ENCODE peak calls at places on chromosomes 16 and 17, in five cellular contexts. One of them, this sample, is unnamed.

GRCh38 chr16:87062569-87063442 is 254.4 kb downstream of the C16orf95 start:
- DNase-seq in fibroblast of mammary gland: peak
- DNase-seq in choroid plexus epithelial cell: peak
- DNase-seq in ascending aorta: peak
- DNase-seq in cardiac fibroblast: peak
- DNase-seq in this sample: peak

GRCh38 chr17:82281502-82282238 is 8.2 kb upstream of the CSNK1D start:
- DNase-seq in fibroblast of mammary gland: peak
- DNase-seq in choroid plexus epithelial cell: no peak
- DNase-seq in ascending aorta: no peak
- DNase-seq in cardiac fibroblast: peak
- DNase-seq in this sample: no peak

GRCh38 chr17:81493198-81494038 is 19.2 kb downstream of the ACTG1 start:
- DNase-seq in fibroblast of mammary gland: no peak
- DNase-seq in choroid plexus epithelial cell: no peak
- DNase-seq in ascending aorta: no peak
- DNase-seq in cardiac fibroblast: no peak
- DNase-seq in this sample: no peak

GRCh38 chr16:56967733-56968132 is 6.0 kb downstream of the CETP start:
- DNase-seq in fibroblast of mammary gland: no peak
- DNase-seq in choroid plexus epithelial cell: no peak
- DNase-seq in ascending aorta: no peak
- DNase-seq in cardiac fibroblast: no peak
- DNase-seq in this sample: no peak

GRCh38 chr16:5509794-5510193 is 412.2 kb upstream of the EEF2KMT start:
- DNase-seq in fibroblast of mammary gland: no peak
- DNase-seq in choroid plexus epithelial cell: no peak
- DNase-seq in ascending aorta: no peak
- DNase-seq in cardiac fibroblast: no peak
- DNase-seq in this sample: no peak

GRCh38 chr17:63675607-63676539 is 24.1 kb downstream of the LIMD2 start:
- DNase-seq in fibroblast of mammary gland: peak
- DNase-seq in choroid plexus epithelial cell: peak
- DNase-seq in ascending aorta: peak
- DNase-seq in cardiac fibroblast: peak
- DNase-seq in this sample: no peak

GRCh38 chr16:21083729-21084268 is 66.8 kb downstream of the DNAH3 start:
- DNase-seq in fibroblast of mammary gland: peak
- DNase-seq in choroid plexus epithelial cell: peak
- DNase-seq in ascending aorta: peak
- DNase-seq in cardiac fibroblast: peak
- DNase-seq in this sample: peak

GRCh38 chr17:4719684-4720221 is 9.3 kb downstream of the ARRB2 start:
- DNase-seq in fibroblast of mammary gland: no peak
- DNase-seq in choroid plexus epithelial cell: peak
- DNase-seq in ascending aorta: no peak
- DNase-seq in cardiac fibroblast: no peak
- DNase-seq in this sample: peak

GRCh38 chr17:78645421-78646295 is 68.5 kb upstream of the DNAH17 start:
- DNase-seq in fibroblast of mammary gland: peak
- DNase-seq in choroid plexus epithelial cell: peak
- DNase-seq in ascending aorta: peak
- DNase-seq in cardiac fibroblast: peak
- DNase-seq in this sample: peak

GRCh38 chr17:72421128-72422092 is 300.6 kb downstream of the SOX9 start:
- DNase-seq in fibroblast of mammary gland: peak
- DNase-seq in choroid plexus epithelial cell: peak
- DNase-seq in ascending aorta: no peak
- DNase-seq in cardiac fibroblast: peak
- DNase-seq in this sample: peak

GRCh38 chr16:23491490-23492391 is 18.6 kb downstream of the GGA2 start:
- DNase-seq in fibroblast of mammary gland: no peak
- DNase-seq in choroid plexus epithelial cell: peak
- DNase-seq in ascending aorta: no peak
- DNase-seq in cardiac fibroblast: peak
- DNase-seq in this sample: no peak

GRCh38 chr17:37818689-37819088 is 73.8 kb upstream of the HNF1B start:
- DNase-seq in fibroblast of mammary gland: peak
- DNase-seq in choroid plexus epithelial cell: peak
- DNase-seq in ascending aorta: no peak
- DNase-seq in cardiac fibroblast: peak
- DNase-seq in this sample: peak

GRCh38 chr17:37821025-37821713 is 76.3 kb upstream of the HNF1B start:
- DNase-seq in fibroblast of mammary gland: peak
- DNase-seq in choroid plexus epithelial cell: no peak
- DNase-seq in ascending aorta: no peak
- DNase-seq in cardiac fibroblast: no peak
- DNase-seq in this sample: no peak

GRCh38 chr17:37824534-37825485 is 80.0 kb upstream of the HNF1B start:
- DNase-seq in fibroblast of mammary gland: peak
- DNase-seq in choroid plexus epithelial cell: peak
- DNase-seq in ascending aorta: no peak
- DNase-seq in cardiac fibroblast: peak
- DNase-seq in this sample: peak

GRCh38 chr17:37816951-37817350 is 72.1 kb upstream of the HNF1B start:
- DNase-seq in fibroblast of mammary gland: no peak
- DNase-seq in choroid plexus epithelial cell: no peak
- DNase-seq in ascending aorta: no peak
- DNase-seq in cardiac fibroblast: no peak
- DNase-seq in this sample: peak

GRCh38 chr17:37820313-37821024 is 75.6 kb upstream of the HNF1B start:
- DNase-seq in fibroblast of mammary gland: no peak
- DNase-seq in choroid plexus epithelial cell: no peak
- DNase-seq in ascending aorta: no peak
- DNase-seq in cardiac fibroblast: no peak
- DNase-seq in this sample: no peak
- H3K4me3 ChIP-seq in fibroblast of mammary gland: no peak
- H3K4me3 ChIP-seq in choroid plexus epithelial cell: no peak
- H3K4me3 ChIP-seq in ascending aorta: no peak
- H3K4me3 ChIP-seq in cardiac fibroblast: no peak
- H3K4me3 ChIP-seq in this sample: no peak

GRCh38 chr16:85984211-85984880 is 85.4 kb downstream of the IRF8 start:
- DNase-seq in fibroblast of mammary gland: no peak
- DNase-seq in choroid plexus epithelial cell: no peak
- DNase-seq in ascending aorta: peak
- DNase-seq in cardiac fibroblast: no peak
- DNase-seq in this sample: no peak
- H3K4me3 ChIP-seq in fibroblast of mammary gland: no peak
- H3K4me3 ChIP-seq in choroid plexus epithelial cell: no peak
- H3K4me3 ChIP-seq in ascending aorta: no peak
- H3K4me3 ChIP-seq in cardiac fibroblast: no peak
- H3K4me3 ChIP-seq in this sample: no peak

DNA sequence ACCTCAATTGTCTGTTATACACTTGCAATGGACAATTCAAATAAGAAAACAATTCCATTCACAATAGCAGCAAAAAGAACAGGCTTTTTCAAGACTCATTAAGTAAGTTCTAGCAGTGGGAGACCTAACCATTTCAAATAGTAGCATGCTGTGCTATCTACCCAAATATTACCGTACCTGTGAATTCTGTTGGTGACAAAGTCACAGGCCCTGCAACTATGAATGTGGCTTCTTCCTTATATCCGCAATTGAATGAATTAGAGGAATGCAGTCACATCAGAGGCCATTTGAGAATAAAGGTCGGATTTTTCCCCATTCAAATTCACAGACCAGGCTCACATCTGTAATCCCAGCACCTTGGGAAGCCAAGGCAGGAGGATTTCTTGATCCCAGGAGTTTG is 800 bp upstream of the NME4 start:
- DNase-seq in fibroblast of mammary gland: no peak
- DNase-seq in choroid plexus epithelial cell: no peak
- DNase-seq in ascending aorta: no peak
- DNase-seq in cardiac fibroblast: no peak
- DNase-seq in this sample: no peak
- H3K4me3 ChIP-seq in fibroblast of mammary gland: no peak
- H3K4me3 ChIP-seq in choroid plexus epithelial cell: peak
- H3K4me3 ChIP-seq in ascending aorta: peak
- H3K4me3 ChIP-seq in cardiac fibroblast: no peak
- H3K4me3 ChIP-seq in this sample: peak

GRCh38 chr17:48615212-48615962 is at the start of gene HOXB8:
- DNase-seq in fibroblast of mammary gland: no peak
- DNase-seq in choroid plexus epithelial cell: no peak
- DNase-seq in ascending aorta: no peak
- DNase-seq in cardiac fibroblast: no peak
- DNase-seq in this sample: no peak

GRCh38 chr17:48612456-48612853 is 1.6 kb upstream of the HOXB7 start:
- DNase-seq in fibroblast of mammary gland: no peak
- DNase-seq in choroid plexus epithelial cell: no peak
- DNase-seq in ascending aorta: no peak
- DNase-seq in cardiac fibroblast: no peak
- DNase-seq in this sample: peak

GRCh38 chr17:48614904-48615211 is 234 bp downstream of the HOXB8 start:
- DNase-seq in fibroblast of mammary gland: no peak
- DNase-seq in choroid plexus epithelial cell: no peak
- DNase-seq in ascending aorta: no peak
- DNase-seq in cardiac fibroblast: no peak
- DNase-seq in this sample: peak

GRCh38 chr17:48612854-48613691 is 2.0 kb downstream of the HOXB8 start:
- DNase-seq in fibroblast of mammary gland: no peak
- DNase-seq in choroid plexus epithelial cell: peak
- DNase-seq in ascending aorta: no peak
- DNase-seq in cardiac fibroblast: no peak
- DNase-seq in this sample: peak

GRCh38 chr17:48613862-48614694 is 1.0 kb downstream of the HOXB8 start:
- DNase-seq in fibroblast of mammary gland: no peak
- DNase-seq in choroid plexus epithelial cell: no peak
- DNase-seq in ascending aorta: no peak
- DNase-seq in cardiac fibroblast: no peak
- DNase-seq in this sample: peak
- H3K4me3 ChIP-seq in fibroblast of mammary gland: peak
- H3K4me3 ChIP-seq in choroid plexus epithelial cell: no peak
- H3K4me3 ChIP-seq in ascending aorta: peak
- H3K4me3 ChIP-seq in cardiac fibroblast: no peak
- H3K4me3 ChIP-seq in this sample: peak

GRCh38 chr16:49399594-49400364 is 26.2 kb downstream of the C16orf78 start:
- DNase-seq in fibroblast of mammary gland: no peak
- DNase-seq in choroid plexus epithelial cell: no peak
- DNase-seq in ascending aorta: no peak
- DNase-seq in cardiac fibroblast: no peak
- DNase-seq in this sample: no peak
- H3K4me3 ChIP-seq in fibroblast of mammary gland: no peak
- H3K4me3 ChIP-seq in choroid plexus epithelial cell: no peak
- H3K4me3 ChIP-seq in ascending aorta: no peak
- H3K4me3 ChIP-seq in cardiac fibroblast: no peak
- H3K4me3 ChIP-seq in this sample: no peak

GRCh38 chr17:41676058-41676419 is 12.6 kb upstream of the EIF1 start:
- DNase-seq in fibroblast of mammary gland: no peak
- DNase-seq in choroid plexus epithelial cell: no peak
- DNase-seq in ascending aorta: no peak
- DNase-seq in cardiac fibroblast: no peak
- DNase-seq in this sample: no peak

GRCh38 chr17:41679740-41680425 is 8.8 kb upstream of the EIF1 start:
- DNase-seq in fibroblast of mammary gland: no peak
- DNase-seq in choroid plexus epithelial cell: no peak
- DNase-seq in ascending aorta: no peak
- DNase-seq in cardiac fibroblast: no peak
- DNase-seq in this sample: no peak

GRCh38 chr17:41680426-41681040 is 8.2 kb upstream of the EIF1 start:
- DNase-seq in fibroblast of mammary gland: no peak
- DNase-seq in choroid plexus epithelial cell: no peak
- DNase-seq in ascending aorta: no peak
- DNase-seq in cardiac fibroblast: no peak
- DNase-seq in this sample: no peak

GRCh38 chr17:41678907-41679739 is 9.6 kb upstream of the EIF1 start:
- DNase-seq in fibroblast of mammary gland: peak
- DNase-seq in choroid plexus epithelial cell: peak
- DNase-seq in ascending aorta: no peak
- DNase-seq in cardiac fibroblast: peak
- DNase-seq in this sample: no peak

GRCh38 chr17:41678411-41678906 is 10.2 kb upstream of the EIF1 start:
- DNase-seq in fibroblast of mammary gland: no peak
- DNase-seq in choroid plexus epithelial cell: peak
- DNase-seq in ascending aorta: no peak
- DNase-seq in cardiac fibroblast: peak
- DNase-seq in this sample: peak
- H3K4me3 ChIP-seq in fibroblast of mammary gland: no peak
- H3K4me3 ChIP-seq in choroid plexus epithelial cell: peak
- H3K4me3 ChIP-seq in ascending aorta: no peak
- H3K4me3 ChIP-seq in cardiac fibroblast: peak
- H3K4me3 ChIP-seq in this sample: peak

GRCh38 chr17:830950-831349 is 48.8 kb downstream of the MRM3 start:
- DNase-seq in fibroblast of mammary gland: no peak
- DNase-seq in choroid plexus epithelial cell: no peak
- DNase-seq in ascending aorta: no peak
- DNase-seq in cardiac fibroblast: no peak
- DNase-seq in this sample: no peak

GRCh38 chr17:834136-834535 is 52.0 kb downstream of the MRM3 start:
- DNase-seq in fibroblast of mammary gland: no peak
- DNase-seq in choroid plexus epithelial cell: no peak
- DNase-seq in ascending aorta: no peak
- DNase-seq in cardiac fibroblast: no peak
- DNase-seq in this sample: no peak

GRCh38 chr17:836154-836553 is 54.0 kb downstream of the MRM3 start:
- DNase-seq in fibroblast of mammary gland: peak
- DNase-seq in choroid plexus epithelial cell: peak
- DNase-seq in ascending aorta: no peak
- DNase-seq in cardiac fibroblast: no peak
- DNase-seq in this sample: no peak

GRCh38 chr17:838486-838885 is 56.3 kb downstream of the MRM3 start:
- DNase-seq in fibroblast of mammary gland: peak
- DNase-seq in choroid plexus epithelial cell: no peak
- DNase-seq in ascending aorta: no peak
- DNase-seq in cardiac fibroblast: no peak
- DNase-seq in this sample: no peak

DNA sequence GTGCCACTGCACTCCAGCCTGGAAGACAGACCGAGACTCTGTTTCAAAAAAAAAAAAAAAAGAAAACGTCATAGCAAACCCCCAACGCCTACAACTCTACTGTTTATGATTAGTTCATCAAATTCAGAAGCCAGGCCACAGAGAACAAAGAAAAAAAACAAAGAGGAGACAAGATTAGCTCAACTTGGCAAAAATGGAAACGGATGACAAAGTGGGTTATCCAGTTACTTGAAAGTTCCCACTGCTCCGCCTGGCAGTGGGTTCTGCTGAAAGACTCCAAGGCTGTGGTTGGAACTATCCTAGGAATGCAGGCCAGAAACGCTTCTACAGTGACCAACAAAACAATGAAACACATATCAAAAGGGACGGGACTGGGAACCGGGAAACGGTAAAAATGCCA is 53.1 kb downstream of the MRM3 start:
- DNase-seq in fibroblast of mammary gland: peak
- DNase-seq in choroid plexus epithelial cell: peak
- DNase-seq in ascending aorta: no peak
- DNase-seq in cardiac fibroblast: peak
- DNase-seq in this sample: no peak
- H3K4me3 ChIP-seq in fibroblast of mammary gland: no peak
- H3K4me3 ChIP-seq in choroid plexus epithelial cell: no peak
- H3K4me3 ChIP-seq in ascending aorta: no peak
- H3K4me3 ChIP-seq in cardiac fibroblast: no peak
- H3K4me3 ChIP-seq in this sample: no peak

GRCh38 chr16:49464877-49465504 is 91.4 kb downstream of the C16orf78 start:
- DNase-seq in fibroblast of mammary gland: no peak
- DNase-seq in choroid plexus epithelial cell: no peak
- DNase-seq in ascending aorta: peak
- DNase-seq in cardiac fibroblast: no peak
- DNase-seq in this sample: no peak
- H3K4me3 ChIP-seq in fibroblast of mammary gland: no peak
- H3K4me3 ChIP-seq in choroid plexus epithelial cell: no peak
- H3K4me3 ChIP-seq in ascending aorta: no peak
- H3K4me3 ChIP-seq in cardiac fibroblast: no peak
- H3K4me3 ChIP-seq in this sample: no peak